ENCODE peak calls at places on chromosome 20, in four cellular contexts. U is ovary, W is amygdala, A is smooth muscle cell of the brain vasculature. P is an unnamed sample.

GRCh38 chr20:31569163-31570020 is 35.7 kb upstream of the ID1 start:
- DNase-seq in U (peak), W (peak), A (no peak), P (peak)

GRCh38 chr20:17615645-17616479 is 46.0 kb downstream of the DSTN start:
- DNase-seq in W (no peak), U (peak), A (no peak), P (no peak)

GRCh38 chr20:53582574-53583351 is 10.9 kb downstream of the ZNF217 start:
- DNase-seq in U (no peak), W (no peak), A (no peak), P (peak)

GRCh38 chr20:48683467-48684175 is 144.2 kb downstream of the PREX1 start:
- DNase-seq in U (no peak), W (no peak), A (no peak), P (no peak)

GRCh38 chr20:20480126-20480525 is 112.2 kb downstream of the INSM1 start:
- DNase-seq in U (no peak), A (no peak), W (no peak), P (no peak)

GRCh38 chr20:13302647-13303425 is 81.8 kb downstream of the ISM1 start:
- DNase-seq in A (no peak), W (peak), U (no peak), P (no peak)

GRCh38 chr20:3248167-3248992 is 9.4 kb upstream of the SLC4A11 start:
- DNase-seq in A (peak), U (no peak), W (no peak), P (no peak)

GRCh38 chr20:46132705-46133120 is 14.6 kb downstream of the CD40 start:
- DNase-seq in U (peak), A (peak), W (peak), P (peak)

GRCh38 chr20:15673206-15673605 is 900.0 kb downstream of the KIF16B start:
- DNase-seq in A (no peak), U (no peak), W (no peak), P (no peak)

GRCh38 chr20:17504326-17504897 is 26.8 kb downstream of the BFSP1 start:
- DNase-seq in A (no peak), W (no peak), U (no peak), P (no peak)

GRCh38 chr20:36463212-36464061 is 77.9 kb upstream of the MYL9 start:
- DNase-seq in U (no peak), A (no peak), W (no peak), P (no peak)

GRCh38 chr20:3407426-3408250 is at the start of gene DNAAF9:
- DNase-seq in W (peak), U (peak), A (peak), P (peak)

GRCh38 chr20:2626853-2627541 is 25.4 kb upstream of the NOP56 start:
- DNase-seq in U (no peak), A (no peak), W (no peak), P (no peak)

GRCh38 chr20:5788385-5788895 is 38.2 kb downstream of the SHLD1 start:
- DNase-seq in W (peak), A (peak), U (peak), P (peak)

GRCh38 chr20:54339093-54339492 is 131.2 kb downstream of the PFDN4 start:
- DNase-seq in W (no peak), A (no peak), U (no peak), P (no peak)

GRCh38 chr20:24350923-24351368 is 118.5 kb upstream of the SYNDIG1 start:
- DNase-seq in U (no peak), A (no peak), W (no peak), P (no peak)

GRCh38 chr20:56629464-56630085 is 469 bp downstream of the TFAP2C start:
- DNase-seq in A (no peak), W (no peak), U (no peak), P (no peak)

GRCh38 chr20:48999890-49000870 is 45.9 kb upstream of the CSE1L start:
- DNase-seq in U (no peak), A (no peak), W (no peak), P (no peak)

GRCh38 chr20:20824924-20825584 is 112.6 kb upstream of the RALGAPA2 start:
- DNase-seq in W (peak), U (peak), A (peak), P (peak)